ENCODE peak calls at places on chromosomes 16 and 17, in ten cellular contexts. Y, M, J, R, G, I, E, P, Z and W are unnamed samples.
A peak's percentile ranks its signal among the peaks of the same experiment; 100 is the strongest.

GRCh38 chr17:81870978-81871386 is at the start of gene ARHGDIA:
- DNase-seq in Y (no peak), M (peak; percentile 95), J (no peak), R (no peak), G (no peak), I (peak; percentile 82), E (no peak), P (no peak), Z (no peak), W (no peak)

GRCh38 chr16:88744839-88745521 is 38.7 kb downstream of the CTU2 start:
- DNase-seq in Y (no peak), M (no peak), J (no peak), R (no peak), G (no peak), I (no peak), E (no peak), P (no peak), Z (no peak), W (no peak)

GRCh38 chr16:47734987-47735594 is 274.0 kb downstream of the PHKB start:
- DNase-seq in Y (peak; percentile 59), M (no peak), J (no peak), R (no peak), G (no peak), I (no peak), E (no peak), P (no peak), Z (peak; percentile 59), W (no peak)

GRCh38 chr16:48603647-48604376 is 6.2 kb downstream of the N4BP1 start:
- DNase-seq in Y (peak; percentile 50), M (no peak), J (no peak), R (no peak), G (no peak), I (no peak), E (no peak), P (no peak), Z (no peak), W (no peak)

GRCh38 chr17:50127661-50128361 is 2.1 kb downstream of the SAMD14 start:
- DNase-seq in Y (no peak), M (no peak), J (no peak), R (peak; percentile 74), G (no peak), I (no peak), E (no peak), P (no peak), Z (no peak), W (no peak)

GRCh38 chr16:86387461-86388440 is 122.6 kb upstream of the FOXF1 start:
- DNase-seq in Y (no peak), M (peak; percentile 24), J (no peak), R (peak; percentile 90), G (no peak), I (no peak), E (no peak), P (no peak), Z (no peak), W (peak; percentile 90)

GRCh38 chr17:77011173-77012011 is 129.4 kb upstream of the SEC14L1 start:
- DNase-seq in Y (peak; percentile 41), M (peak; percentile 36), J (peak; percentile 62), R (peak; percentile 62), G (no peak), I (no peak), E (no peak), P (no peak), Z (peak; percentile 10), W (no peak)

GRCh38 chr16:31268891-31269290 is 9.1 kb downstream of the ITGAM start:
- DNase-seq in Y (no peak), M (no peak), J (no peak), R (no peak), G (no peak), I (no peak), E (no peak), P (no peak), Z (no peak), W (no peak)

GRCh38 chr17:57530508-57530907 is 214.6 kb downstream of the CCDC182 start:
- DNase-seq in Y (no peak), M (no peak), J (no peak), R (no peak), G (no peak), I (no peak), E (no peak), P (peak; percentile 47), Z (no peak), W (no peak)

GRCh38 chr16:72722552-72722951 is 325.4 kb downstream of the ZFHX3 start:
- DNase-seq in Y (no peak), M (peak; percentile 7), J (no peak), R (no peak), G (no peak), I (no peak), E (no peak), P (no peak), Z (no peak), W (no peak)

GRCh38 chr17:13576661-13577526 is 24.8 kb downstream of the HS3ST3A1 start:
- DNase-seq in Y (no peak), M (no peak), J (no peak), R (peak; percentile 21), G (no peak), I (no peak), E (no peak), P (no peak), Z (no peak), W (no peak)

GRCh38 chr17:33291248-33292183 is 1.6 kb downstream of the ASIC2 start:
- DNase-seq in Y (peak; percentile 16), M (peak; percentile 22), J (peak; percentile 23), R (no peak), G (no peak), I (no peak), E (no peak), P (no peak), Z (no peak), W (no peak)

GRCh38 chr16:27368358-27368722 is 33.6 kb upstream of the IL21R start:
- DNase-seq in Y (no peak), M (no peak), J (no peak), R (no peak), G (no peak), I (no peak), E (no peak), P (no peak), Z (no peak), W (no peak)

GRCh38 chr17:39069114-39069756 is 82.2 kb downstream of the PLXDC1 start:
- DNase-seq in Y (no peak), M (peak; percentile 35), J (no peak), R (peak; percentile 72), G (peak; percentile 39), I (no peak), E (no peak), P (no peak), Z (peak; percentile 15), W (peak; percentile 44)

GRCh38 chr16:89921699-89922476 is 1.3 kb upstream of the TUBB3 start:
- DNase-seq in Y (peak; percentile 59), M (peak; percentile 76), J (no peak), R (peak; percentile 97), G (no peak), I (no peak), E (peak; percentile 65), P (peak; percentile 67), Z (no peak), W (peak; percentile 97)
- TF ChIP-seq POLR2A in Y (no peak), M (peak; percentile 79), J (no peak), R (no peak), G (no peak), I (no peak), E (no peak), P (no peak), Z (peak; percentile 64), W (peak; percentile 90)

DNA sequence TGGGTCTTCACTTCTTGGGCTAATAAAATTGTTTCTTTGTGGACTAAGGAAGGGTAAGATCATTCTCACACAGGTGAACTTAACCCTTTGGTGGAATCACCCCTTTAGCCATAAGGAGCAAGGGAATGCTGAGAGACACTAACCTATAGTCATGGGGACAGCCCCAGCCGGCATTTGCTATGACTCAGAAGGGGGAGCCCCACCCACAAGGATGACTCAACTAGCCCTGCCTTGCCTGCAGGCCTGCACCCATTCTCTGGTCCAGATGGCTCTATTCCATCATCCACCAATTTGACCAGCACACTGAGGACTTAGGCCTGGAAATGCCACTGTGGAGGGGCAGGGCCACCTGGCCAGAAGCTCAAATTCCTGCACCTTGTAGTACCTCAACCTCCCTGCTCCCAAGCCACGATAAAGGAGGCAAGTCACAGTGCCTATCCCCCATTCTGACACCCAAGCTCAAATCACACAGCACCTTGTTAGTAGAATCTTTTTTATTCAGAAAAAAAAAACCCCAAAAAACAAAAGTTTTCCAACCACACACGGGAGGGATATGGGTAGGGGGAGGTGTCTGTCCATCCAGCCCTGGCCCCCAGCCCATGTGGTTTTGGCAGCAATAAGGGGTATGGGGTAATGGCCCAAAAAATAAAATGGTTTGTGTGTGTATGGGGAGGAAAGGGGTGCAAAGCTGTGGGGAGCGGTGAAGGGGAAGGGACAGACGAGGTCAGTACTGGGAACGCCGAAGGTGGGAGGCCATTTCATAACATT is 3.0 kb downstream of the PFN1 start:
- DNase-seq in Y (peak; percentile 88), M (peak; percentile 42), J (peak; percentile 88), R (peak; percentile 83), G (no peak), I (no peak), E (peak; percentile 61), P (peak; percentile 87), Z (peak; percentile 47), W (peak; percentile 92)
- TF ChIP-seq POLR2A in Y (no peak), M (peak; percentile 73), J (peak; percentile 57), R (peak; percentile 5), G (peak; percentile 88), I (no peak), E (no peak), P (no peak), Z (no peak), W (peak; percentile 37)

GRCh38 chr16:85027968-85028637 is 508 bp downstream of the KIAA0513 start:
- DNase-seq in Y (peak; percentile 46), M (no peak), J (peak; percentile 54), R (no peak), G (no peak), I (no peak), E (no peak), P (peak; percentile 42), Z (no peak), W (no peak)

GRCh38 chr16:85025781-85026653 is 1.6 kb upstream of the KIAA0513 start:
- DNase-seq in Y (peak; percentile 49), M (no peak), J (peak; percentile 18), R (peak; percentile 78), G (no peak), I (no peak), E (no peak), P (no peak), Z (no peak), W (no peak)

GRCh38 chr16:85026696-85027095 is 899 bp upstream of the KIAA0513 start:
- DNase-seq in Y (no peak), M (no peak), J (no peak), R (no peak), G (no peak), I (no peak), E (no peak), P (no peak), Z (no peak), W (no peak)

GRCh38 chr16:85028638-85029412 is 1.2 kb downstream of the KIAA0513 start:
- DNase-seq in Y (peak; percentile 80), M (no peak), J (no peak), R (peak; percentile 34), G (peak; percentile 30), I (no peak), E (peak; percentile 30), P (peak; percentile 63), Z (peak; percentile 67), W (no peak)

GRCh38 chr16:85027349-85027967 is at the start of gene KIAA0513:
- DNase-seq in Y (peak; percentile 96), M (peak; percentile 100), J (peak; percentile 95), R (peak; percentile 94), G (peak; percentile 93), I (peak; percentile 67), E (peak; percentile 94), P (peak; percentile 91), Z (peak; percentile 92), W (peak; percentile 87)
- TF ChIP-seq POLR2A in Y (peak; percentile 94), M (peak; percentile 83), J (peak; percentile 82), R (peak; percentile 73), G (peak; percentile 72), I (no peak), E (peak; percentile 93), P (peak; percentile 98), Z (peak; percentile 99), W (peak; percentile 62)

GRCh38 chr17:64947146-64947545 is 27.9 kb upstream of the LRRC37A3 start:
- DNase-seq in Y (no peak), M (no peak), J (no peak), R (no peak), G (no peak), I (no peak), E (no peak), P (no peak), Z (no peak), W (no peak)
- TF ChIP-seq POLR2A in Y (no peak), M (no peak), J (no peak), R (no peak), G (no peak), I (no peak), E (no peak), P (no peak), Z (no peak), W (no peak)